ENCODE peak calls at places on chromosomes 4 and X, in eight cellular contexts. One of them, this sample, is unnamed. For H3K4me1, the result is how much of the 10 kb centered on the place peaks cover.

GRCh38 chr4:120299631-120300030 is 233.0 kb upstream of the MAD2L1 start:
- DNase-seq in left ventricle myocardium inferior: no peak
- DNase-seq in thyroid gland: no peak
- DNase-seq in uterus: no peak
- DNase-seq in GM23248: no peak
- DNase-seq in thoracic aorta: no peak
- DNase-seq in stomach: no peak
- DNase-seq in lung: no peak
- DNase-seq in this sample: no peak

GRCh38 chrX:136354201-136354600 is 53.4 kb downstream of the ADGRG4 start:
- DNase-seq in thoracic aorta: no peak
- DNase-seq in stomach: no peak
- DNase-seq in left ventricle myocardium inferior: no peak
- DNase-seq in GM23248: no peak
- DNase-seq in lung: no peak
- DNase-seq in thyroid gland: no peak
- DNase-seq in uterus: no peak
- DNase-seq in this sample: no peak

GRCh38 chr4:142312391-142312790 is 533.7 kb downstream of the INPP4B start:
- DNase-seq in GM23248: no peak
- DNase-seq in thoracic aorta: no peak
- DNase-seq in stomach: no peak
- DNase-seq in left ventricle myocardium inferior: no peak
- DNase-seq in lung: no peak
- DNase-seq in thyroid gland: no peak
- DNase-seq in uterus: no peak
- DNase-seq in this sample: no peak

GRCh38 chr4:48352793-48353192 is 11.5 kb downstream of the SLAIN2 start:
- DNase-seq in lung: no peak
- DNase-seq in stomach: no peak
- DNase-seq in GM23248: no peak
- DNase-seq in thyroid gland: no peak
- DNase-seq in left ventricle myocardium inferior: no peak
- DNase-seq in uterus: no peak
- DNase-seq in thoracic aorta: no peak
- DNase-seq in this sample: no peak

GRCh38 chrX:105191878-105192277 is 28.6 kb downstream of the TEX13A start:
- DNase-seq in thyroid gland: no peak
- DNase-seq in lung: no peak
- DNase-seq in uterus: no peak
- DNase-seq in left ventricle myocardium inferior: no peak
- DNase-seq in stomach: no peak
- DNase-seq in thoracic aorta: no peak
- DNase-seq in GM23248: peak
- DNase-seq in this sample: no peak

GRCh38 chr4:92235741-92236140 is 68.0 kb upstream of the GRID2 start:
- DNase-seq in thoracic aorta: no peak
- DNase-seq in GM23248: no peak
- DNase-seq in stomach: no peak
- DNase-seq in uterus: no peak
- DNase-seq in lung: no peak
- DNase-seq in left ventricle myocardium inferior: no peak
- DNase-seq in thyroid gland: no peak
- DNase-seq in this sample: no peak

GRCh38 chr4:10020871-10021676 is at the start of gene SLC2A9:
- DNase-seq in GM23248: peak
- DNase-seq in thyroid gland: peak
- DNase-seq in stomach: no peak
- DNase-seq in thoracic aorta: no peak
- DNase-seq in lung: no peak
- DNase-seq in uterus: no peak
- DNase-seq in left ventricle myocardium inferior: peak
- DNase-seq in this sample: no peak

GRCh38 chrX:134761788-134762187 is 103.5 kb upstream of the PLAC1 start:
- DNase-seq in thoracic aorta: no peak
- DNase-seq in GM23248: peak
- DNase-seq in left ventricle myocardium inferior: no peak
- DNase-seq in lung: no peak
- DNase-seq in stomach: no peak
- DNase-seq in thyroid gland: no peak
- DNase-seq in uterus: no peak
- DNase-seq in this sample: no peak

GRCh38 chr4:154549894-154550790 is at the start of gene PLRG1:
- DNase-seq in thyroid gland: peak
- DNase-seq in uterus: peak
- DNase-seq in thoracic aorta: peak
- DNase-seq in stomach: peak
- DNase-seq in left ventricle myocardium inferior: peak
- DNase-seq in lung: peak
- DNase-seq in GM23248: peak
- DNase-seq in this sample: peak

GRCh38 chrX:140949231-140949630 is 53.2 kb upstream of the SPANXB1 start:
- DNase-seq in stomach: no peak
- DNase-seq in GM23248: no peak
- DNase-seq in uterus: no peak
- DNase-seq in thoracic aorta: no peak
- DNase-seq in lung: no peak
- DNase-seq in thyroid gland: no peak
- DNase-seq in left ventricle myocardium inferior: no peak
- DNase-seq in this sample: no peak

GRCh38 chr4:113444386-113444785 is 317.2 kb downstream of the CAMK2D start:
- DNase-seq in thoracic aorta: no peak
- DNase-seq in lung: no peak
- DNase-seq in stomach: no peak
- DNase-seq in thyroid gland: no peak
- DNase-seq in left ventricle myocardium inferior: no peak
- DNase-seq in uterus: no peak
- DNase-seq in GM23248: peak
- DNase-seq in this sample: no peak

GRCh38 chr4:112073201-112073600 is 72.1 kb upstream of the FAM241A start:
- DNase-seq in thyroid gland: no peak
- DNase-seq in thoracic aorta: no peak
- DNase-seq in uterus: no peak
- DNase-seq in left ventricle myocardium inferior: no peak
- DNase-seq in lung: no peak
- DNase-seq in GM23248: no peak
- DNase-seq in stomach: no peak
- DNase-seq in this sample: no peak

DNA sequence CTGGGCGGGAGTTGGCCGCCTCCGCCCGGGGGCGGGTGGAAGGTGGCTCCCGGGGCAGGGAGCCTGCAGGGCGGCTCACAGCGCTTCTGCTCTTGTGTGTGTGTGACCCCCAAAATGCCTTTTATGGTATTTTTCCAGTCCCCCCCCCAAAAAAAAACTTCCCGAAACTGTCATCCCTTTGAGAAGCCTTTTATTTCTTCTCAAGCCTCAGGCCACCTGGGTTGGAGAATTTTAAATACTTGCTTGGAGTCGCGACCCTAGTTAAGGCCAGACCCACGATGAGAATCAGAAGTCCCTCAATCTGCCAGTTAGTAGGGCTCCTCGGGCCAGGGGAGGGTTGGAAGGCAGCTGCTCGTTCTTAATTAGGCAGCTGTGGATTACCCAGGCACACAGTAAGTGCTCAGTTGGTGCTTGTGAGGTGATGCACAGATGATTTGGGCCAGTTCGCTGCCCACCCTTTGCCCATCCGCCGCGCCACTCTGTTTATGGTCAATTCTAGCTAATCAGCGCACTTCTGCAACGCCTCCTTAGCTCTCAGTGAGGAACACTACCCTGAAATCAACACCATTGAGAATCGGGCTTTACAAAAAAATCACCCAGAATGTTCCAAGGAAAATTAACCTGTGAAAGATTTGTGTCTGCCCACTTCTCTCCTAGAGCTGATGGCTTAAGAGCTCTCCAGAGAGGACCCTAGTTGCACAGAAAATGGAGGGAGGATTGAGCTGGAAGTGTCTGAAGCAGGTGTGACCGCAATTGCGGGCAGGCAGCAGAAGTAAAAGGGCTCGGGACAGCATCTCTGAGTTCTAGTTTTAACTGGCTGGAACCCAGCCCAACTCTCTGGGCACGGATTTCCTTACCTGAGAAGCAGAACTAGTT is 648 bp upstream of the SCD5 start:
- DNase-seq in thoracic aorta: no peak
- DNase-seq in uterus: no peak
- DNase-seq in lung: no peak
- DNase-seq in stomach: peak
- DNase-seq in left ventricle myocardium inferior: no peak
- DNase-seq in GM23248: peak
- DNase-seq in thyroid gland: peak
- DNase-seq in this sample: no peak
- H3K27ac ChIP-seq in thoracic aorta: no peak
- H3K27ac ChIP-seq in uterus: no peak
- H3K27ac ChIP-seq in lung: no peak
- H3K27ac ChIP-seq in stomach: peak
- H3K27ac ChIP-seq in left ventricle myocardium inferior: peak
- H3K27ac ChIP-seq in GM23248: no peak
- H3K27ac ChIP-seq in thyroid gland: peak
- H3K27ac ChIP-seq in this sample: peak

GRCh38 chrX:22196151-22196550 is 76.6 kb upstream of the CBLL2 start:
- DNase-seq in left ventricle myocardium inferior: no peak
- DNase-seq in uterus: no peak
- DNase-seq in GM23248: peak
- DNase-seq in stomach: no peak
- DNase-seq in thoracic aorta: no peak
- DNase-seq in lung: no peak
- DNase-seq in thyroid gland: no peak
- DNase-seq in this sample: no peak

GRCh38 chrX:22192419-22193086 is 80.2 kb upstream of the CBLL2 start:
- DNase-seq in stomach: peak
- DNase-seq in uterus: peak
- DNase-seq in GM23248: peak
- DNase-seq in thoracic aorta: peak
- DNase-seq in lung: peak
- DNase-seq in left ventricle myocardium inferior: peak
- DNase-seq in thyroid gland: peak
- DNase-seq in this sample: peak

GRCh38 chrX:22194207-22194606 is 78.5 kb upstream of the CBLL2 start:
- DNase-seq in uterus: no peak
- DNase-seq in thyroid gland: no peak
- DNase-seq in thoracic aorta: no peak
- DNase-seq in lung: no peak
- DNase-seq in stomach: no peak
- DNase-seq in GM23248: no peak
- DNase-seq in left ventricle myocardium inferior: no peak
- DNase-seq in this sample: no peak
- H3K4me1 ChIP-seq in uterus: under half
- H3K4me1 ChIP-seq in thyroid gland: under half
- H3K4me1 ChIP-seq in thoracic aorta: under half
- H3K4me1 ChIP-seq in lung: under half
- H3K4me1 ChIP-seq in stomach: under half
- H3K4me1 ChIP-seq in GM23248: under half
- H3K4me1 ChIP-seq in left ventricle myocardium inferior: under half
- H3K4me1 ChIP-seq in this sample: under half

DNA sequence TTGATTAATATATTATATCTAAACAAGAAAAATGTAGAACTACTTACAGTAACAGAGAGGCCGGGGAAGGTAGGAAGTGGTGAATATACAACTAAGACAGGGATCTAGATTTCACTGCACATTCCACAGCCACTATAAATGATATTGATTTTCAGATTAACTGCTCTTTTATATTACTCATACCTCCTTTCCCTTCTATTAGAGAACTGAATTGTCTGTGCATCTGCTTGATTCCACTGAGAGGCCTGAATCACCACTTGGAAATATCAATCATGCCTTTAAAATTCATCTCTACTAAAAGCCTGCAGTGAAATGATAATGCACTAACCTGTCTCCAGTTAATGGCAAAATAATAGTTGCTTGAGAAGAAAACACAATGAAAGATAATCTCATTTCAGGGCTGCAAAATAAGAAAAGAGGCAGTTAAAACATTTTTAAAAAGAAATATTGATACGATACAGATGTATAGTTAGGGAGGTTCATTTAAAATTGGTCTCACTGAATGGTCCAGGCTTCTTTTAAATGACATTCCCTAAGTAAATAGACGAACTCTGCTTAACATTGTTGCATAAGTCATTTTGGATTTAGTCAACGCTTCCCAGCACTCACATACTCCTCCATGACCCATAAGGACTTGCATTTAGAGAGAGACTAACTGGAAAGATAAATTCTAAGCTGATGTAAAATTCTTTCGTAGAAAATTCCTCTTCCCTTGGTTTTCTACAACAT is 3.8 kb downstream of the ANTXR2 start:
- DNase-seq in lung: no peak
- DNase-seq in thoracic aorta: no peak
- DNase-seq in left ventricle myocardium inferior: no peak
- DNase-seq in uterus: no peak
- DNase-seq in thyroid gland: no peak
- DNase-seq in GM23248: peak
- DNase-seq in stomach: no peak
- DNase-seq in this sample: no peak
- H3K4me3 ChIP-seq in lung: no peak
- H3K4me3 ChIP-seq in thoracic aorta: no peak
- H3K4me3 ChIP-seq in left ventricle myocardium inferior: no peak
- H3K4me3 ChIP-seq in uterus: no peak
- H3K4me3 ChIP-seq in thyroid gland: no peak
- H3K4me3 ChIP-seq in GM23248: peak
- H3K4me3 ChIP-seq in stomach: peak
- H3K4me3 ChIP-seq in this sample: no peak

GRCh38 chrX:112731793-112732192 is 52.1 kb upstream of the LHFPL1 start:
- DNase-seq in lung: no peak
- DNase-seq in uterus: no peak
- DNase-seq in stomach: no peak
- DNase-seq in thoracic aorta: no peak
- DNase-seq in left ventricle myocardium inferior: no peak
- DNase-seq in GM23248: peak
- DNase-seq in thyroid gland: no peak
- DNase-seq in this sample: no peak
- H3K27ac ChIP-seq in lung: no peak
- H3K27ac ChIP-seq in uterus: no peak
- H3K27ac ChIP-seq in stomach: no peak
- H3K27ac ChIP-seq in thoracic aorta: no peak
- H3K27ac ChIP-seq in left ventricle myocardium inferior: no peak
- H3K27ac ChIP-seq in GM23248: no peak
- H3K27ac ChIP-seq in thyroid gland: no peak
- H3K27ac ChIP-seq in this sample: no peak